ENCODE peak calls at places on chromosomes 13 and 19, in six cellular contexts. B is iPS DF 6.9, X is BJ, I is A549, K is ovary, E is psoas muscle. V is an unnamed sample.

GRCh38 chr19:42326969-42327368 is 1.5 kb downstream of the MEGF8 start:
- DNase-seq in I (no peak), K (no peak), X (no peak), E (no peak), B (no peak), V (no peak)

GRCh38 chr13:36965767-36966166 is 33.4 kb downstream of the ALG5 start:
- DNase-seq in X (peak), B (no peak), K (no peak), I (no peak), E (no peak), V (no peak)

GRCh38 chr19:56107626-56108351 is 13.3 kb downstream of the ZNF787 start:
- DNase-seq in I (no peak), B (no peak), E (no peak), X (no peak), K (no peak), V (peak)

GRCh38 chr13:112010714-112011113 is 56.2 kb upstream of the SOX1 start:
- DNase-seq in K (no peak), I (no peak), E (no peak), X (no peak), B (no peak), V (no peak)

GRCh38 chr19:10227215-10227971 is 3.7 kb downstream of the S1PR2 start:
- DNase-seq in K (peak), I (no peak), X (no peak), B (no peak), E (peak), V (peak)

GRCh38 chr13:40445557-40445990 is 220.9 kb downstream of the FOXO1 start:
- DNase-seq in I (no peak), E (peak), X (no peak), K (peak), B (no peak), V (peak)

GRCh38 chr19:48807590-48808308 is 3.1 kb downstream of the BCAT2 start:
- DNase-seq in I (peak), K (no peak), B (no peak), E (no peak), X (no peak), V (no peak)

GRCh38 chr19:29389495-29389894 is 136.3 kb upstream of the VSTM2B start:
- DNase-seq in K (no peak), X (no peak), B (no peak), I (no peak), E (no peak), V (no peak)

GRCh38 chr19:49157445-49158224 is at the start of gene TRPM4:
- DNase-seq in E (peak), I (peak), X (peak), K (peak), B (no peak), V (peak)

GRCh38 chr19:47331490-47331889 is 485 bp upstream of the C5AR2 start:
- DNase-seq in K (no peak), X (no peak), B (no peak), E (no peak), I (no peak), V (no peak)

GRCh38 chr19:50969413-50969760 is at the start of gene KLK6:
- DNase-seq in I (no peak), K (no peak), B (no peak), X (no peak), E (no peak), V (no peak)

GRCh38 chr13:94556016-94556415 is 39.9 kb downstream of the TGDS start:
- DNase-seq in K (no peak), X (no peak), E (no peak), I (no peak), B (no peak), V (no peak)

GRCh38 chr13:101695870-101696516 is 243.5 kb downstream of the ITGBL1 start:
- DNase-seq in X (no peak), E (peak), B (no peak), I (no peak), K (no peak), V (peak)

GRCh38 chr13:108742681-108743080 is 113.3 kb downstream of the MYO16 start:
- DNase-seq in E (no peak), K (no peak), I (no peak), B (no peak), X (no peak), V (no peak)

GRCh38 chr13:93621051-93621450 is 394.4 kb downstream of the GPC6 start:
- DNase-seq in X (no peak), B (no peak), I (no peak), K (no peak), E (no peak), V (no peak)

GRCh38 chr19:10864538-10864899 is 6.8 kb upstream of the CARM1 start:
- DNase-seq in I (peak), K (peak), E (peak), X (no peak), B (no peak), V (peak)

GRCh38 chr19:33428627-33429013 is 55.1 kb downstream of the CEBPG start:
- DNase-seq in B (no peak), E (peak), K (no peak), I (no peak), X (no peak), V (no peak)

GRCh38 chr13:108728370-108728769 is 99.0 kb downstream of the MYO16 start:
- DNase-seq in X (no peak), B (peak), K (no peak), E (no peak), I (peak), V (no peak)

GRCh38 chr13:33582121-33582520 is 235.8 kb upstream of the RFC3 start:
- DNase-seq in K (no peak), E (no peak), X (no peak), I (no peak), B (no peak), V (no peak)

GRCh38 chr13:33575378-33575777 is 242.6 kb upstream of the RFC3 start:
- DNase-seq in K (no peak), E (no peak), B (no peak), X (no peak), I (no peak), V (no peak)

GRCh38 chr13:33578786-33579185 is 239.2 kb upstream of the RFC3 start:
- DNase-seq in E (no peak), K (no peak), I (no peak), B (no peak), X (no peak), V (no peak)

GRCh38 chr13:33571618-33572017 is 246.3 kb upstream of the RFC3 start:
- DNase-seq in K (no peak), B (no peak), E (no peak), I (no peak), X (no peak), V (no peak)

DNA sequence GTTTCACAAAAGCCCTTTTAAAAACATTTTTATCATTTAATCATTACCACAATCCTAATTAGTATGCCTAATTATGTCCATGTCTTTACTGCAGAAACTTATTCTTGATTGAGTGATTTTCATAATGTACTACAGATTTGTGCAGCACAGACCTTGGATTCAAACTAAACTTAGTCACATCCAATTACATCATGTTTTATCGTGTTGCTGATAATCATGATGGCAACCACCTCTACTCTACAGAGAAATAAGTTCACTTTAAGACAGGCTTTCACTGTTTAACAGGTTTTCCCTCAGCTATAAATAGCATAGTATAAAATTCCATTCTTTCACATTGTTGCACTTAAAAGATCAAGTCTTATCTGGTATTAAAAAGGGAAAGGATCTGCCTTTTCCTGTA is 240.9 kb upstream of the RFC3 start:
- DNase-seq in I (no peak), E (no peak), X (no peak), B (no peak), K (no peak), V (no peak)
- H3K4me3 ChIP-seq in I (no peak), E (no peak), X (no peak), B (no peak), K (no peak), V (no peak)

GRCh38 chr13:78595819-78596700 is 7.3 kb downstream of the POU4F1 start:
- DNase-seq in B (no peak), I (peak), X (no peak), K (no peak), E (no peak), V (no peak)

GRCh38 chr13:78598382-78598781 is 5.0 kb downstream of the POU4F1 start:
- DNase-seq in X (no peak), B (no peak), K (no peak), E (no peak), I (no peak), V (no peak)

GRCh38 chr13:78595458-78595818 is 7.9 kb downstream of the POU4F1 start:
- DNase-seq in X (no peak), K (no peak), B (no peak), I (no peak), E (no peak), V (no peak)

GRCh38 chr13:78598933-78599332 is 4.4 kb downstream of the POU4F1 start:
- DNase-seq in I (no peak), B (no peak), E (no peak), K (no peak), X (no peak), V (no peak)

GRCh38 chr13:78596701-78597550 is 6.4 kb downstream of the POU4F1 start:
- DNase-seq in K (no peak), E (no peak), X (no peak), I (no peak), B (no peak), V (no peak)
- H3K4me3 ChIP-seq in K (no peak), E (peak), X (no peak), I (no peak), B (peak), V (no peak)

DNA sequence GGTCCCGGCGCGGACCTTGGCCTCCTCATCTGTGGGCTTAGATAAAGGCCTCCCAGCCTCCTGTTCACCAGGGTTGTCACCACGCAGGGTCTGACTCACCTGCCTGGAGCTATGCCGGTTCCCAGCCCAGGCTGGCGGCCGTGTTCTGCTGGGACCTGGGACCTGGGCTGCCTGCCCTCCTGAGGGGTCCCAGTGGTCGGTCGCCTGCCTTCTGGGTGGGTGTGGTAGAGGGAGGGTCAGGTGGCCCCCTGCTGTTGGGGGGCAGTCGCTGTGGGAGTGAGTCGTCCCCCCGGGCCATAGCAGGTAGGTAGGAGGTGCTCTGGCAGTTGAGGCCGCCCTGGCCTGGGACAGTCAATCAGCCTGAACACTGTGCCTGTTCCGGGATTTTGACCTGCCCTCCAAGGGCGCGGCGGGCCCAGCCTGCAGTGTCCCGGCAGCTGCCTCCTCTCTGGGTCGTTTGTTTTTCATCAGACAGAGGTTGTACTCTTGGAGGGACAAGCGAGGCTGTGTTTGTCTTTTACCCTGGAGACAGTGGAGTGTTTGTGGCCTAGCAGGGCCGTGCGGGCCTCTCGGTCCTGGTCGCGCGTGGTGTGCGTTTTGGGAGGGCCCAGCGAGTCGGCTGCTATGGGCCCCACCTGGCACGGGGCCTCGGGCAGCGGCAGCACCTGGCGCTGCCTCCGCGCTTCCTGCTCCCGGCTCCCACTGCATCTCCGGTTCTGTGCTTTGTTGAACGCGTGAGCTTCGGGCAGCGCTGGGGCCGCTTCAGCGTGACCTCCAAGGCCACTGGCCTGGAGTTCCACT is 2.6 kb downstream of the ADAT3 start:
- DNase-seq in K (peak), I (no peak), E (peak), B (no peak), X (no peak), V (no peak)
- H3K4me3 ChIP-seq in K (no peak), I (no peak), E (peak), B (no peak), X (no peak), V (no peak)

GRCh38 chr19:530133-531008 is 1.2 kb upstream of the CDC34 start:
- DNase-seq in B (no peak), E (no peak), K (peak), X (no peak), I (no peak), V (no peak)
- H3K4me3 ChIP-seq in B (peak), E (peak), K (peak), X (peak), I (peak), V (peak)

GRCh38 chr13:99982741-99983400 is 1.3 kb downstream of the ZIC2 start:
- DNase-seq in K (no peak), I (no peak), B (no peak), E (no peak), X (no peak), V (no peak)
- H3K4me3 ChIP-seq in K (no peak), I (peak), B (peak), E (no peak), X (no peak), V (peak)

V was measured in tibial artery.